ENCODE peak calls at places on chromosomes 6 and 20, in seven cellular contexts. One of them, this sample, is unnamed. For H3K36me3, the result is how much of the 10 kb centered on the place peaks cover.

GRCh38 chr20:42936482-42936881 is 253.2 kb downstream of the PTPRT start:
- DNase-seq in breast epithelium: no peak
- DNase-seq in spleen: no peak
- DNase-seq in HepG2: no peak
- DNase-seq in GM23338: no peak
- DNase-seq in SK-N-SH: no peak
- DNase-seq in stomach: no peak
- DNase-seq in this sample: no peak

GRCh38 chr6:20497200-20497820 is 36.9 kb upstream of the CDKAL1 start:
- DNase-seq in breast epithelium: no peak
- DNase-seq in HepG2: no peak
- DNase-seq in GM23338: no peak
- DNase-seq in SK-N-SH: no peak
- DNase-seq in stomach: no peak
- DNase-seq in spleen: no peak
- DNase-seq in this sample: no peak

GRCh38 chr6:5302995-5303622 is 41.8 kb downstream of the FARS2 start:
- DNase-seq in SK-N-SH: no peak
- DNase-seq in spleen: peak
- DNase-seq in HepG2: peak
- DNase-seq in stomach: peak
- DNase-seq in breast epithelium: peak
- DNase-seq in GM23338: peak
- DNase-seq in this sample: no peak

GRCh38 chr6:167574431-167575097 is 249.7 kb downstream of the TTLL2 start:
- DNase-seq in stomach: no peak
- DNase-seq in GM23338: no peak
- DNase-seq in breast epithelium: peak
- DNase-seq in spleen: no peak
- DNase-seq in SK-N-SH: no peak
- DNase-seq in HepG2: no peak
- DNase-seq in this sample: no peak

GRCh38 chr6:132365319-132365907 is 35.9 kb downstream of the MOXD1 start:
- DNase-seq in spleen: no peak
- DNase-seq in GM23338: peak
- DNase-seq in SK-N-SH: no peak
- DNase-seq in HepG2: no peak
- DNase-seq in stomach: no peak
- DNase-seq in breast epithelium: no peak
- DNase-seq in this sample: no peak

GRCh38 chr20:12593342-12593741 is 415.4 kb upstream of the SPTLC3 start:
- DNase-seq in SK-N-SH: no peak
- DNase-seq in GM23338: no peak
- DNase-seq in breast epithelium: no peak
- DNase-seq in HepG2: no peak
- DNase-seq in spleen: no peak
- DNase-seq in stomach: no peak
- DNase-seq in this sample: no peak

GRCh38 chr20:52076164-52076563 is 115.4 kb downstream of the ZFP64 start:
- DNase-seq in HepG2: no peak
- DNase-seq in SK-N-SH: peak
- DNase-seq in spleen: no peak
- DNase-seq in GM23338: no peak
- DNase-seq in breast epithelium: no peak
- DNase-seq in stomach: no peak
- DNase-seq in this sample: no peak

GRCh38 chr20:46797201-46797600 is 87.8 kb downstream of the SLC2A10 start:
- DNase-seq in spleen: no peak
- DNase-seq in GM23338: no peak
- DNase-seq in stomach: no peak
- DNase-seq in SK-N-SH: no peak
- DNase-seq in breast epithelium: no peak
- DNase-seq in HepG2: no peak
- DNase-seq in this sample: no peak

GRCh38 chr20:49292010-49292409 is 14.2 kb upstream of the ZNFX1 start:
- DNase-seq in spleen: no peak
- DNase-seq in GM23338: no peak
- DNase-seq in breast epithelium: no peak
- DNase-seq in stomach: no peak
- DNase-seq in HepG2: no peak
- DNase-seq in SK-N-SH: no peak
- DNase-seq in this sample: no peak

GRCh38 chr6:147205690-147206600 is 1.7 kb downstream of the STXBP5 start:
- DNase-seq in HepG2: peak
- DNase-seq in SK-N-SH: peak
- DNase-seq in breast epithelium: no peak
- DNase-seq in GM23338: no peak
- DNase-seq in spleen: no peak
- DNase-seq in stomach: no peak
- DNase-seq in this sample: no peak

GRCh38 chr20:21628800-21629199 is 76.7 kb upstream of the PAX1 start:
- DNase-seq in SK-N-SH: no peak
- DNase-seq in breast epithelium: no peak
- DNase-seq in HepG2: no peak
- DNase-seq in GM23338: no peak
- DNase-seq in spleen: no peak
- DNase-seq in stomach: no peak
- DNase-seq in this sample: no peak

GRCh38 chr6:74928203-74928602 is 277.6 kb downstream of the COL12A1 start:
- DNase-seq in SK-N-SH: no peak
- DNase-seq in stomach: no peak
- DNase-seq in HepG2: no peak
- DNase-seq in GM23338: no peak
- DNase-seq in spleen: no peak
- DNase-seq in breast epithelium: no peak
- DNase-seq in this sample: no peak

GRCh38 chr6:74932214-74932923 is 273.5 kb downstream of the COL12A1 start:
- DNase-seq in SK-N-SH: no peak
- DNase-seq in spleen: no peak
- DNase-seq in GM23338: no peak
- DNase-seq in HepG2: no peak
- DNase-seq in stomach: no peak
- DNase-seq in breast epithelium: no peak
- DNase-seq in this sample: no peak

GRCh38 chr6:74936886-74937285 is 269.0 kb downstream of the COL12A1 start:
- DNase-seq in stomach: no peak
- DNase-seq in breast epithelium: no peak
- DNase-seq in SK-N-SH: no peak
- DNase-seq in spleen: no peak
- DNase-seq in HepG2: no peak
- DNase-seq in GM23338: no peak
- DNase-seq in this sample: no peak

GRCh38 chr6:74927299-74927698 is 278.6 kb downstream of the COL12A1 start:
- DNase-seq in GM23338: no peak
- DNase-seq in stomach: no peak
- DNase-seq in spleen: no peak
- DNase-seq in breast epithelium: no peak
- DNase-seq in HepG2: no peak
- DNase-seq in SK-N-SH: no peak
- DNase-seq in this sample: no peak

DNA sequence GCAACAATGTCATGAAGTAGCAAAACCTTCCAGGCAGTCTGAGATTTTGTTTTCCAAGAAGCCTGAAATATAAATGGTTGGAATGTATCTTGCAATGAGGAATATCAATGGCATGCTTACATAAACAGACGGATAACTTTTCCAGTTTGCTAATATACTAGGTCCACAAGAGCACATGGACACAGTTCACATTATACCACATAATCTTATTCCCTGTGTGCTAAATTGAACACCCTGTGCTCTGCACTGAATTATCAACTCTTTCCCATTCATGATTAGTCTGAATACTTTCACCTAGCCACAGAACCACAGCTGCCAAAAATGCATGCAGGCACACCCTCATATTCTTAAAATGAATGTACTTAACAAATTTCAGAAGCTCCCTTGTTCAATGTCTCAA is 274.3 kb downstream of the COL12A1 start:
- DNase-seq in spleen: no peak
- DNase-seq in HepG2: no peak
- DNase-seq in breast epithelium: no peak
- DNase-seq in stomach: no peak
- DNase-seq in SK-N-SH: no peak
- DNase-seq in GM23338: no peak
- DNase-seq in this sample: no peak
- TF ChIP-seq POLR2AphosphoS5 in spleen: no peak
- TF ChIP-seq POLR2AphosphoS5 in HepG2: no peak
- TF ChIP-seq POLR2AphosphoS5 in breast epithelium: no peak
- TF ChIP-seq POLR2AphosphoS5 in stomach: no peak
- TF ChIP-seq POLR2AphosphoS5 in SK-N-SH: no peak
- TF ChIP-seq POLR2AphosphoS5 in GM23338: no peak
- TF ChIP-seq POLR2AphosphoS5 in this sample: no peak

GRCh38 chr6:562052-562676 is 94.7 kb downstream of the HUS1B start:
- DNase-seq in HepG2: no peak
- DNase-seq in GM23338: no peak
- DNase-seq in stomach: no peak
- DNase-seq in breast epithelium: no peak
- DNase-seq in SK-N-SH: no peak
- DNase-seq in spleen: no peak
- DNase-seq in this sample: no peak

GRCh38 chr6:558959-559358 is 97.9 kb downstream of the HUS1B start:
- DNase-seq in HepG2: no peak
- DNase-seq in stomach: no peak
- DNase-seq in SK-N-SH: no peak
- DNase-seq in GM23338: no peak
- DNase-seq in breast epithelium: no peak
- DNase-seq in spleen: no peak
- DNase-seq in this sample: no peak

GRCh38 chr6:563863-564262 is 93.0 kb downstream of the HUS1B start:
- DNase-seq in HepG2: no peak
- DNase-seq in spleen: no peak
- DNase-seq in breast epithelium: no peak
- DNase-seq in SK-N-SH: no peak
- DNase-seq in GM23338: no peak
- DNase-seq in stomach: no peak
- DNase-seq in this sample: no peak

DNA sequence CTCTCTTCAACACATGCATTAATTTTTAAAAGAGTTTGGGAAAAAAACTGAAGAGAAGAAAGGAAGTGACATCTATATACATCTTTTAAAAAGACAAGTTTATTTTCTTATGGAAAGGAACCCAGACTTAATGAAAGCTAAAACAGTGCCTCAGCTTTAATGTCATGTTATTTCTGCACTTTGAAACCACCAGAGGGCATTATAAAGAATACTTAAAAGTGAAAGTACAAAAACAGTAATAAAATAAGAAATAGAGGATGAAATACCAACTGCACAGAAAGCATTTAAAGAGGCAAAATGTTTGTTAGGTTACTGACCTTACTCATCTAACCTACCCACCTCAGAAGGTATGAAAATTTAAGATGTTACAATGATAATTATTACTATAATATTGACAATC is 98.8 kb downstream of the HUS1B start:
- DNase-seq in stomach: no peak
- DNase-seq in HepG2: no peak
- DNase-seq in spleen: no peak
- DNase-seq in GM23338: no peak
- DNase-seq in breast epithelium: no peak
- DNase-seq in SK-N-SH: no peak
- DNase-seq in this sample: no peak
- H3K36me3 ChIP-seq in stomach: half or more
- H3K36me3 ChIP-seq in HepG2: under half
- H3K36me3 ChIP-seq in spleen: half or more
- H3K36me3 ChIP-seq in GM23338: under half
- H3K36me3 ChIP-seq in breast epithelium: under half
- H3K36me3 ChIP-seq in SK-N-SH: under half
- H3K36me3 ChIP-seq in this sample: under half

GRCh38 chr20:24690408-24690807 is 221.0 kb downstream of the SYNDIG1 start:
- DNase-seq in breast epithelium: no peak
- DNase-seq in SK-N-SH: no peak
- DNase-seq in GM23338: no peak
- DNase-seq in HepG2: no peak
- DNase-seq in stomach: no peak
- DNase-seq in spleen: no peak
- DNase-seq in this sample: no peak
- TF ChIP-seq POLR2AphosphoS5 in breast epithelium: no peak
- TF ChIP-seq POLR2AphosphoS5 in SK-N-SH: no peak
- TF ChIP-seq POLR2AphosphoS5 in GM23338: no peak
- TF ChIP-seq POLR2AphosphoS5 in HepG2: no peak
- TF ChIP-seq POLR2AphosphoS5 in stomach: no peak
- TF ChIP-seq POLR2AphosphoS5 in spleen: no peak
- TF ChIP-seq POLR2AphosphoS5 in this sample: no peak

GRCh38 chr20:36806049-36806448 is 32.5 kb upstream of the DSN1 start:
- DNase-seq in HepG2: no peak
- DNase-seq in GM23338: no peak
- DNase-seq in stomach: no peak
- DNase-seq in breast epithelium: no peak
- DNase-seq in SK-N-SH: no peak
- DNase-seq in spleen: no peak
- DNase-seq in this sample: no peak

GRCh38 chr20:36804425-36804824 is 30.9 kb upstream of the DSN1 start:
- DNase-seq in GM23338: no peak
- DNase-seq in breast epithelium: no peak
- DNase-seq in spleen: no peak
- DNase-seq in SK-N-SH: no peak
- DNase-seq in stomach: no peak
- DNase-seq in HepG2: no peak
- DNase-seq in this sample: no peak

GRCh38 chr20:36800410-36800809 is 26.8 kb upstream of the DSN1 start:
- DNase-seq in stomach: no peak
- DNase-seq in GM23338: no peak
- DNase-seq in SK-N-SH: no peak
- DNase-seq in spleen: no peak
- DNase-seq in breast epithelium: no peak
- DNase-seq in HepG2: no peak
- DNase-seq in this sample: no peak

GRCh38 chr20:36805396-36805795 is 31.8 kb upstream of the DSN1 start:
- DNase-seq in SK-N-SH: no peak
- DNase-seq in spleen: no peak
- DNase-seq in breast epithelium: no peak
- DNase-seq in stomach: no peak
- DNase-seq in GM23338: no peak
- DNase-seq in HepG2: no peak
- DNase-seq in this sample: no peak

DNA sequence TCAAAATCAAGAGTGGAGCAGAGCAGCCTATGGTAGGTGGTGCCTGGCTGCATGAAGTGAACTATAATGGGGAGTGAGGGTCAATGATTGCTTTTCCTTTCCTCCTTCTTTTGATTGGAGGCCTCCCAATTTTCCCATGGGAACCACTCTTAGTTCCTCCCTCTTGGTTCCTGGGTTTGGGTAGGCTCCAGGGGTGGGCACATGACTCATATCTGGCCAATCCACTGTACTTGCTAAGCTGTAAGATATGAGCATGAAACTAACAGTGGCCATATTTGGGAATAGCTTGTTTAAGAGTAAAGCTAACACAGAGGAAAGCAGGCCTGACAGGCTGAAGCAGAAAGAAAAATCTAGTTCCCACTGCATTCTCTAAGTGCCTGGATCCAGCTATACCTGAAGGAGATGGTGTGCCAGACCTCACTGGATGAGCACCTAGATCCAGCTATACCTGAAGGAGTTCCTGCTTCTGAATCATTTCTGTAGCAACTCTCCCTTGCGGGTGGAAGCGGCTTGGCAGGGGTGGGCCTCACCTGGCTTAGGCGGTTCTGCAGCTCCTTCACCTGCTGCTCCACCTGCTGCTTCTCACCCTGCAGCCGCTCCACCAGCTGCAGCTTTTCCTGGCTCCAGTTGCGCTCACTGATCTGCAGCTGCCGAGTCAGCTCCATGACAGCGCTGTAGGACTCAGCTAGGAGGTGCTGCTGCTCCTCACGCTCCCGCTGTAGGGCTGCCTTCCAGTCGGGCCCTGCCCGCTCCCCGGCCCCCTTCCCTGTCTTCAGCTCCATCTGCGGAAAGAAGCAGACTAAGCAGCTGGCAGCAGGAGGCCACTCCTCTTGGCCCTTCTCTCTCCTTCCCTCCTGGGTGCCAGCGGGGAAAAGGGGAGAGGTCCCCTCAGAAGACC is 29.0 kb upstream of the DSN1 start:
- DNase-seq in SK-N-SH: no peak
- DNase-seq in breast epithelium: no peak
- DNase-seq in stomach: no peak
- DNase-seq in GM23338: no peak
- DNase-seq in HepG2: no peak
- DNase-seq in spleen: no peak
- DNase-seq in this sample: no peak
- H3K36me3 ChIP-seq in SK-N-SH: half or more
- H3K36me3 ChIP-seq in breast epithelium: under half
- H3K36me3 ChIP-seq in stomach: half or more
- H3K36me3 ChIP-seq in GM23338: under half
- H3K36me3 ChIP-seq in HepG2: half or more
- H3K36me3 ChIP-seq in spleen: half or more
- H3K36me3 ChIP-seq in this sample: under half

This sample was measured in SK-N-MC.